ENCODE peak calls at places on chromosomes 4 and X, in six cellular contexts. O is cardiac muscle cell, T is K562, I is HepG2, F is pancreas, H is psoas muscle. E is an unnamed sample.

GRCh38 chr4:76984788-76985211 is 35.2 kb downstream of the SEPTIN11 start:
- DNase-seq in F (peak), O (peak), T (no peak), I (peak), H (peak), E (peak)

GRCh38 chr4:155953151-155954117 is at the start of gene CTSO:
- DNase-seq in F (peak), O (peak), H (peak), I (peak), T (peak), E (no peak)

GRCh38 chrX:9071031-9071650 is 37.2 kb upstream of the FAM9B start:
- DNase-seq in I (no peak), H (no peak), O (no peak), T (no peak), F (no peak), E (no peak)

GRCh38 chr4:72997409-72997808 is 72.1 kb downstream of the COX18 start:
- DNase-seq in H (no peak), T (no peak), I (no peak), O (no peak), F (no peak), E (no peak)

GRCh38 chr4:89468632-89469031 is 161.0 kb upstream of the GPRIN3 start:
- DNase-seq in I (no peak), F (no peak), O (no peak), H (no peak), T (no peak), E (no peak)

GRCh38 chr4:73387552-73387951 is 16.5 kb upstream of the ALB start:
- DNase-seq in T (no peak), F (no peak), H (no peak), I (no peak), O (no peak), E (no peak)

GRCh38 chr4:47720787-47721186 is 117.1 kb downstream of the CORIN start:
- DNase-seq in F (no peak), H (no peak), I (no peak), T (no peak), O (no peak), E (no peak)

GRCh38 chr4:108068422-108068821 is 78.7 kb downstream of the HADH start:
- DNase-seq in T (no peak), O (no peak), F (no peak), H (no peak), I (no peak), E (peak)

GRCh38 chr4:3343358-3343757 is 50.5 kb downstream of the RGS12 start:
- DNase-seq in I (no peak), F (peak), T (no peak), H (no peak), O (no peak), E (no peak)

GRCh38 chr4:99084595-99084994 is 4.0 kb downstream of the ADH5 start:
- DNase-seq in F (no peak), H (no peak), O (no peak), I (no peak), T (no peak), E (no peak)

GRCh38 chr4:4260185-4260751 is 12.2 kb upstream of the TMEM128 start:
- DNase-seq in T (peak), O (no peak), H (no peak), I (peak), F (no peak), E (no peak)

GRCh38 chr4:74374561-74375327 is 9.8 kb downstream of the EREG start:
- DNase-seq in I (no peak), H (no peak), O (no peak), F (no peak), T (no peak), E (peak)

GRCh38 chrX:920234-920799 is 289.7 kb downstream of the SHOX start:
- DNase-seq in H (no peak), I (no peak), F (no peak), T (no peak), O (no peak), E (peak)

GRCh38 chrX:34300871-34301270 is 168.8 kb upstream of the FAM47A start:
- DNase-seq in H (no peak), O (peak), F (peak), I (peak), T (peak), E (peak)

GRCh38 chr4:146654976-146655761 is 16.5 kb downstream of the POU4F2 start:
- DNase-seq in T (no peak), I (no peak), O (peak), H (no peak), F (no peak), E (no peak)

GRCh38 chrX:1140236-1140681 is 72.2 kb downstream of the CRLF2 start:
- DNase-seq in I (no peak), O (no peak), H (peak), F (no peak), T (no peak), E (no peak)

GRCh38 chr4:86596802-86597201 is 2.7 kb downstream of the PTPN13 start:
- DNase-seq in T (no peak), I (no peak), F (no peak), O (no peak), H (no peak), E (peak)

GRCh38 chr4:77921701-77922100 is 59.1 kb downstream of the MRPL1 start:
- DNase-seq in I (peak), T (no peak), H (no peak), O (no peak), F (no peak), E (peak)

GRCh38 chr4:31411606-31412005 is 691.4 kb downstream of the PCDH7 start:
- DNase-seq in T (no peak), F (no peak), O (no peak), H (no peak), I (peak), E (peak)

GRCh38 chrX:252421-253291 is 28.5 kb upstream of the PLCXD1 start:
- DNase-seq in F (no peak), I (no peak), H (no peak), O (no peak), T (no peak), E (no peak)

GRCh38 chrX:150897371-150898319 is 823 bp downstream of the CD99L2 start:
- DNase-seq in O (no peak), T (no peak), H (peak), F (peak), I (no peak), E (no peak)

GRCh38 chrX:87697409-87697808 is 179.8 kb downstream of the KLHL4 start:
- DNase-seq in T (no peak), I (no peak), O (no peak), H (no peak), F (no peak), E (no peak)
- H3K4me3 ChIP-seq in T (no peak), I (no peak), O (no peak), H (no peak), F (no peak), E (no peak)

GRCh38 chrX:119970574-119970973 is 27.0 kb upstream of the NKAP start:
- DNase-seq in I (no peak), F (no peak), O (no peak), T (no peak), H (no peak), E (no peak)
- H3K4me3 ChIP-seq in I (no peak), F (no peak), O (no peak), T (no peak), H (no peak), E (no peak)

DNA sequence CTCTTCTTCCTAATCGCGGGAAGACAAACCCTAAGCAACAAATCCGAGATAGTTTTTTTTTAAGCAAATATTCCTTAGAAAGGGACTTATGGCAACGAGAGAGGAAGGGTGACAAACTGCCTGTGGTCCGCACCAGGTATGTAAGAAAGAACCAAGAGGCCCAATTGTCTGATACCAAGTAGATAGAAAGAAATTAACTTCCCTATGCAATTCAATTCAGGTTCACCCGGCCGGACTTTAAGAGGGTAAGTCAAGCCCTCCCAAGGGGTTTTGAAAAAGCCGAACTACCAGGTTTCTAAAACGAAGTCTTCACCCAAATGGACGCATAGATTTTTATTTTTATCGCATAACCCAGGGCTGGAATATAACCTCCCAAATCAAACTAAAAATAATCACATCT is 1.7 kb upstream of the MAB21L2 start:
- DNase-seq in H (no peak), I (no peak), T (no peak), O (no peak), F (no peak), E (no peak)
- H3K4me3 ChIP-seq in H (peak), I (no peak), T (no peak), O (peak), F (no peak), E (peak)

DNA sequence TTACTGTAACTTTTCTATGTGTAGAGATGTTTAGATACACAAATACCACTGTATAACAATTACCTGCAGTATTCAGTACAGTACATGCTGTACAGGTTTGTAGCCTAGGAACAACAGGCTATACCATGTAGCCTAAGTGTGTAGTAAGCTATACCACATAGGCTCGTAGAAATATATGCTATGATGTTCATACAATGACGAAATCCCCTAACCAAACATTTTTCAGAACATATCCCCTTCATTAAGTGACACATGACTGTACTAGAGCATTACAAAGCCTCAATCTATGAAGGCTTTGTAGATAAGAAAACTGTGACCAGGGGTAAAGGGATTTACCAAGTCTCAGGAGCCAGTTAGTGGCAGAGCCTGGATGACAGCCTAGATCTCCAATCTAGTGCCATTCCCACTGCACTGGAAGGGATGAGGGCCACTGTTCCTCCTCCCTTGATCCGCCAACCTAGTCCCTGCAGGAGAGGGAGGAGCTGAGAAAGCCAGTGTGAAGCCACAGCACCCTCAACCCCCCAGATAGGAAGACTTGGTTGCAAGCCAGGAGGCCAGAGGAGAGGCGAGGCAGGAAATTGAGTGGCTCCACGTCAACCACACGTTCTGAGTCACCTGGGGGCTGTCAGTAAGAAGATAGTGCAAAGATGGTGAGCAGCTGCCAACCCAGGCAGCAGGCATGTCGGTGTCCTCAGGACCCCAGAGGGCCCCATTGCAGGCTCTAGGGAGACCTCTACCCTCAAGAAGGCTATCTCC is 227.7 kb downstream of the BCOR start:
- DNase-seq in T (peak), F (no peak), H (no peak), O (no peak), I (no peak), E (no peak)
- H3K4me3 ChIP-seq in T (no peak), F (no peak), H (no peak), O (no peak), I (no peak), E (no peak)

GRCh38 chrX:69264134-69264533 is 98.9 kb upstream of the PJA1 start:
- DNase-seq in F (no peak), I (no peak), O (no peak), H (no peak), T (no peak), E (no peak)
- H3K4me3 ChIP-seq in F (no peak), I (no peak), O (no peak), H (no peak), T (no peak), E (no peak)

GRCh38 chr4:157223446-157223845 is 2.9 kb downstream of the GRIA2 start:
- DNase-seq in H (no peak), O (no peak), T (no peak), F (no peak), I (no peak), E (no peak)

GRCh38 chr4:157221895-157222763 is 1.6 kb downstream of the GRIA2 start:
- DNase-seq in I (no peak), O (peak), T (no peak), H (peak), F (peak), E (no peak)

GRCh38 chr4:157225096-157225495 is 4.6 kb downstream of the GRIA2 start:
- DNase-seq in O (no peak), F (no peak), I (no peak), H (no peak), T (no peak), E (no peak)

GRCh38 chr4:157221426-157221894 is 932 bp downstream of the GRIA2 start:
- DNase-seq in O (no peak), F (no peak), H (no peak), T (no peak), I (no peak), E (no peak)

GRCh38 chr4:157222764-157223145 is 2.2 kb downstream of the GRIA2 start:
- DNase-seq in H (no peak), I (no peak), O (no peak), T (no peak), F (no peak), E (no peak)
- H3K4me3 ChIP-seq in H (peak), I (no peak), O (peak), T (no peak), F (peak), E (peak)

GRCh38 chrX:110210417-110211139 is 107.3 kb downstream of the AMMECR1 start:
- DNase-seq in T (no peak), O (no peak), F (no peak), H (no peak), I (peak), E (peak)
- H3K4me3 ChIP-seq in T (no peak), O (no peak), F (no peak), H (no peak), I (no peak), E (no peak)

GRCh38 chr4:1288786-1289185 is 905 bp upstream of the MAEA start:
- DNase-seq in T (no peak), H (no peak), I (no peak), O (no peak), F (no peak), E (no peak)
- H3K4me3 ChIP-seq in T (peak), H (peak), I (peak), O (peak), F (peak), E (peak)

GRCh38 chr4:25861422-25861926 is 1.3 kb downstream of the SEL1L3 start:
- DNase-seq in T (peak), I (no peak), O (no peak), F (no peak), H (no peak), E (no peak)
- H3K4me3 ChIP-seq in T (peak), I (no peak), O (peak), F (peak), H (peak), E (peak)

GRCh38 chrX:68694429-68695205 is 47.2 kb downstream of the STARD8 start:
- DNase-seq in I (no peak), H (no peak), O (no peak), T (peak), F (no peak), E (no peak)
- H3K4me3 ChIP-seq in I (peak), H (peak), O (peak), T (peak), F (peak), E (peak)

E was measured in skeletal muscle cell.